ENCODE peak calls at places on chromosomes 16 and 17, in four cellular contexts. P is neural progenitor cell, O is endothelial cell of umbilical vein, B is GM12878. Z is an unnamed sample.

GRCh38 chr16:89562027-89562599 is 1.6 kb downstream of the RPL13 start:
- DNase-seq in P (no peak), O (no peak), B (no peak), Z (no peak)

GRCh38 chr17:17096438-17097178 is 54.4 kb downstream of the MPRIP start:
- DNase-seq in P (no peak), O (no peak), B (no peak), Z (no peak)

GRCh38 chr16:65833171-65833871 is 533.2 kb upstream of the CDH5 start:
- DNase-seq in P (no peak), O (no peak), B (no peak), Z (peak)

GRCh38 chr17:29619251-29619650 is 3.5 kb downstream of the CORO6 start:
- DNase-seq in P (peak), O (peak), B (no peak), Z (no peak)

GRCh38 chr16:3467920-3468319 is 24.4 kb downstream of the NAA60 start:
- DNase-seq in P (no peak), O (peak), B (no peak), Z (no peak)

GRCh38 chr16:31880322-31880979 is 6.8 kb downstream of the ZNF267 start:
- DNase-seq in P (no peak), O (peak), B (peak), Z (no peak)

GRCh38 chr16:88758227-88758943 is 26.6 kb downstream of the PIEZO1 start:
- DNase-seq in P (no peak), O (no peak), B (no peak), Z (no peak)

GRCh38 chr17:60526726-60527125 is 684 bp upstream of the APPBP2 start:
- DNase-seq in P (no peak), O (peak), B (no peak), Z (no peak)

GRCh38 chr17:2102931-2103398 is 48.1 kb downstream of the HIC1 start:
- DNase-seq in P (no peak), O (no peak), B (no peak), Z (no peak)

GRCh38 chr17:45705123-45706009 is 78.8 kb upstream of the CRHR1 start:
- DNase-seq in P (no peak), O (no peak), B (no peak), Z (no peak)

GRCh38 chr17:8447816-8448215 is 12.1 kb downstream of the NDEL1 start:
- DNase-seq in P (peak), O (no peak), B (no peak), Z (no peak)

GRCh38 chr17:52681486-52681885 is 523.0 kb upstream of the CA10 start:
- DNase-seq in P (no peak), O (no peak), B (no peak), Z (no peak)

GRCh38 chr17:9522074-9522473 is 53.5 kb downstream of the STX8 start:
- DNase-seq in P (peak), O (peak), B (no peak), Z (no peak)

GRCh38 chr16:50161950-50162349 is 8.8 kb downstream of the TENT4B start:
- DNase-seq in P (no peak), O (no peak), B (no peak), Z (no peak)

GRCh38 chr16:4160663-4161436 is 44.6 kb upstream of the ADCY9 start:
- DNase-seq in P (no peak), O (no peak), B (no peak), Z (no peak)

GRCh38 chr17:66960623-66961022 is 3.9 kb upstream of the CACNG4 start:
- DNase-seq in P (no peak), O (no peak), B (no peak), Z (no peak)

GRCh38 chr16:48433116-48433848 is 48.1 kb upstream of the SIAH1 start:
- DNase-seq in P (no peak), O (no peak), B (no peak), Z (no peak)

GRCh38 chr17:64130559-64131001 is 636 bp upstream of the ERN1 start:
- DNase-seq in P (no peak), O (peak), B (peak), Z (no peak)

GRCh38 chr16:1183235-1183907 is 30.5 kb downstream of the CACNA1H start:
- DNase-seq in P (peak), O (peak), B (no peak), Z (no peak)

GRCh38 chr16:80507538-80507937 is 33.3 kb upstream of the DYNLRB2 start:
- DNase-seq in P (no peak), O (no peak), B (no peak), Z (no peak)

GRCh38 chr16:4272114-4272954 is 489 bp downstream of the TFAP4 start:
- DNase-seq in P (peak), O (peak), B (no peak), Z (no peak)

GRCh38 chr17:65467156-65467555 is 94.3 kb downstream of the AXIN2 start:
- DNase-seq in P (peak), O (no peak), B (no peak), Z (no peak)

GRCh38 chr16:3655030-3655790 is 719 bp downstream of the DNASE1 start:
- DNase-seq in P (no peak), O (no peak), B (no peak), Z (no peak)

GRCh38 chr17:31072186-31072585 is 22.6 kb upstream of the NF1 start:
- DNase-seq in P (peak), O (no peak), B (no peak), Z (peak)

GRCh38 chr17:77687417-77687816 is 271.1 kb upstream of the TNRC6C start:
- DNase-seq in P (no peak), O (no peak), B (no peak), Z (no peak)

GRCh38 chr17:77687921-77688320 is 270.6 kb upstream of the TNRC6C start:
- DNase-seq in P (no peak), O (no peak), B (no peak), Z (no peak)

GRCh38 chr17:77686903-77687302 is 271.6 kb upstream of the TNRC6C start:
- DNase-seq in P (peak), O (no peak), B (no peak), Z (no peak)

GRCh38 chr17:77690271-77691161 is 268.0 kb upstream of the TNRC6C start:
- DNase-seq in P (no peak), O (no peak), B (no peak), Z (no peak)

DNA sequence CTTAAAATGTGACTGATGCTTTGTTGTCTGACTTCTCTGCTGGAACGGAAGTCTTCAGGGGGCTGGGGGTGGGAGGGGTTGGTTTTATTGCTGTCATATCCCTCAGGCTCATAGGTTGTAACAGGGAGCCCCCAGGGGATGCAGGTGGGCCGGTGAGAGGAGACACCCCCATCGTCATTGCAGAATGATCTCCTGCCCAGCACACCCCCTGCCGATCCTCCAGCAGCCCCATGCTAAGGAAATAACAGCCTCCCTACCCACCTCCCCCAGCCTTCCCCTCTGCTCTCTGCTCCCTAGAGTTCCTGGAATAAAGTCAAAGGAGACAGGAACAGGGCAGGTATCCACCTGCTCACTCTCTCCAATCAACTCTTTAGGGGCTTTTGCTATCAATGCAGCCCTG is 270.1 kb upstream of the TNRC6C start:
- DNase-seq in P (no peak), O (no peak), B (no peak), Z (no peak)
- TF ChIP-seq EZH2 in P (no peak), O (no peak), B (no peak), Z (no peak)

DNA sequence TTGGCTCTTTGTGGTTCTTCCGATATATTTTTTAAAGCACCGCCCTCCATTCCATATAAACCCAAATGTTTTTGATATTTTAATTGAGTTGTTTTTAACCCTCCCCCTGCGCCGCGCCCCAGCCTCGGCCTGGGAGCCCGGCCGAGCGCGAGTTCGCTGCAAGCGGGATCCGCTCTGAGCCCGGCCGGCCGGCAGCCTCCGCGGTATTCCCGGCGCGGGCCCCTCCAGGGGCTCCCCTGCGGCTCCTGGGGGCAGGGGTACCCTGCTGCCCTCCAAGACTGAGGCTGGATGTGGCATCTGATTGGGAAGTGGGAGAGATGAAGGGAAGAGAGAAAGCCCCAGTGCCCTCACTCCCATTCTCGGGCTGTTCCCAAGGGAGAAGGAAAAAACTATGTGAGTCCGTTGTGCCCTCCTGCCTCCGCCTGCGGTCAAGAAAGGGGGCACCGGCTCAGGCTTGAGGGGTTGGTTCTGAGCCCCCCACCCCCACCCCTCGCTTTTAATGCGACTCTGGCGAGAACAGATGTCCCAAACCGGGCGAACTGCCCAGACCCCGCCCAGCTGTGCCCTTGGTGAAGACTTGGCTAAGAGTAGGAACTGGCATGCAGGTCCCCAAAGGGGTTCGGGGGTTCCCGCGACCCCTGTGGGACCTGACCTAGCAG is 8.6 kb downstream of the NEUROD2 start:
- DNase-seq in P (peak), O (no peak), B (no peak), Z (no peak)
- TF ChIP-seq EZH2 in P (peak), O (peak), B (no peak), Z (peak)

GRCh38 chr17:80478487-80479245 is 2.3 kb upstream of the NPTX1 start:
- DNase-seq in P (peak), O (no peak), B (no peak), Z (no peak)

GRCh38 chr17:80475949-80476876 is at the start of gene NPTX1:
- DNase-seq in P (peak), O (peak), B (no peak), Z (no peak)

GRCh38 chr17:80479246-80479566 is 2.8 kb upstream of the NPTX1 start:
- DNase-seq in P (no peak), O (no peak), B (no peak), Z (no peak)

GRCh38 chr17:80476877-80477646 is 655 bp upstream of the NPTX1 start:
- DNase-seq in P (peak), O (no peak), B (no peak), Z (no peak)

GRCh38 chr17:80477647-80478478 is 1.5 kb upstream of the NPTX1 start:
- DNase-seq in P (peak), O (peak), B (no peak), Z (no peak)
- TF ChIP-seq EZH2 in P (peak), O (no peak), B (no peak), Z (peak)

GRCh38 chr16:51388516-51388951 is 237.5 kb upstream of the SALL1 start:
- DNase-seq in P (no peak), O (no peak), B (no peak), Z (no peak)
- TF ChIP-seq EZH2 in P (no peak), O (no peak), B (no peak), Z (no peak)

GRCh38 chr17:74465378-74466110 is 890 bp upstream of the CD300A start:
- DNase-seq in P (no peak), O (no peak), B (no peak), Z (no peak)

GRCh38 chr17:74464730-74465377 is 1.6 kb upstream of the CD300A start:
- DNase-seq in P (no peak), O (no peak), B (no peak), Z (no peak)

GRCh38 chr17:74466111-74466784 is at the start of gene CD300A:
- DNase-seq in P (no peak), O (no peak), B (no peak), Z (no peak)

GRCh38 chr17:74466785-74467158 is 338 bp downstream of the CD300A start:
- DNase-seq in P (no peak), O (no peak), B (no peak), Z (no peak)

DNA sequence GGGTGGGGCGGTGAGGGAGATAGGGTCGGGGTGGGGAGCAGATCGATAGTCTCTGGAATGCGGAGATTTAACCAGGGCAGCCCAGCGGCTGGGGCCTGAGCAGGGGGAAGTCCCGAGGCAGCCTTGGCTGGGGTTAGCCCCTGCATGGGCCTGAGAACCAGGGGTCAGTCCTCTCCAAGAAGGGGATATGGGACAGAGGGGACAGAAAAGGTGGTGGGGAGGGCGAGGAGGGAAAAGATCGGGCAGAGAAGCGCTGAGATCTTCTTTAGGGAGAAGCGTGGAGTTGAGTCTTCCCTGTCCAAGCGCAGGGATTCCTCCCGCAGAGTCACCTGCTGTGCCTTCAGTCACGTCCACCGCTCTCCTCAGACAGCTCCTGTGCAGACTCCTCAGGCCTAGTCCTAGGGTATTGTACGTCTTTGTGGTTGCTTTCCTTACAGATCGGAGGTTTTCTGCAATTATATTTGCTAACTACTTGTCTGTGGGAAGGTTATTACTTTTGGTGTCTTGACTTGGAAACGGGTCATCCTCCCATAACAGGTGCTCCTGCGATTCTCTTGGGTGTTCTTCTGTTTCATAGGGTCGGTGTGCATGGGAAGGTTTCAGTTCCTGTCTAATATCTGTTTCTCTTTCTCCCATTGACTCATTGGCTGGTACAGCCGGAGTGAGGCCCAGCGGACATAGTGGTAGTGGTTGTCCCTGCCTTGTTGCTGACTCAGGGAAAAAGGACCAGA is 952 bp downstream of the CD300A start:
- DNase-seq in P (peak), O (no peak), B (peak), Z (no peak)
- TF ChIP-seq EZH2 in P (no peak), O (peak), B (no peak), Z (no peak)

GRCh38 chr17:38421224-38421841 is 6.9 kb upstream of the ARHGAP23 start:
- DNase-seq in P (peak), O (peak), B (no peak), Z (no peak)
- TF ChIP-seq EZH2 in P (no peak), O (no peak), B (no peak), Z (peak)

GRCh38 chr16:69108069-69108904 is 2.8 kb downstream of the HAS3 start:
- DNase-seq in P (peak), O (no peak), B (no peak), Z (no peak)

GRCh38 chr16:69105501-69106361 is at the start of gene HAS3:
- DNase-seq in P (peak), O (peak), B (no peak), Z (no peak)

GRCh38 chr16:69107311-69107962 is 2.0 kb downstream of the HAS3 start:
- DNase-seq in P (peak), O (peak), B (no peak), Z (no peak)

GRCh38 chr16:69108905-69109252 is 3.4 kb downstream of the HAS3 start:
- DNase-seq in P (no peak), O (no peak), B (no peak), Z (no peak)

GRCh38 chr16:69106491-69107291 is 1.2 kb downstream of the HAS3 start:
- DNase-seq in P (peak), O (peak), B (no peak), Z (no peak)
- TF ChIP-seq EZH2 in P (no peak), O (no peak), B (no peak), Z (no peak)

GRCh38 chr17:14304222-14304844 is 3.5 kb downstream of the HS3ST3B1 start:
- DNase-seq in P (no peak), O (no peak), B (no peak), Z (no peak)

GRCh38 chr17:14302421-14303099 is 1.7 kb downstream of the HS3ST3B1 start:
- DNase-seq in P (peak), O (peak), B (no peak), Z (no peak)

GRCh38 chr17:14304876-14305636 is 4.2 kb downstream of the HS3ST3B1 start:
- DNase-seq in P (peak), O (no peak), B (no peak), Z (no peak)

GRCh38 chr17:14301761-14302401 is 1.0 kb downstream of the HS3ST3B1 start:
- DNase-seq in P (peak), O (peak), B (no peak), Z (no peak)

GRCh38 chr17:14303343-14304221 is 2.7 kb downstream of the HS3ST3B1 start:
- DNase-seq in P (peak), O (no peak), B (no peak), Z (no peak)
- TF ChIP-seq EZH2 in P (peak), O (peak), B (no peak), Z (no peak)

DNA sequence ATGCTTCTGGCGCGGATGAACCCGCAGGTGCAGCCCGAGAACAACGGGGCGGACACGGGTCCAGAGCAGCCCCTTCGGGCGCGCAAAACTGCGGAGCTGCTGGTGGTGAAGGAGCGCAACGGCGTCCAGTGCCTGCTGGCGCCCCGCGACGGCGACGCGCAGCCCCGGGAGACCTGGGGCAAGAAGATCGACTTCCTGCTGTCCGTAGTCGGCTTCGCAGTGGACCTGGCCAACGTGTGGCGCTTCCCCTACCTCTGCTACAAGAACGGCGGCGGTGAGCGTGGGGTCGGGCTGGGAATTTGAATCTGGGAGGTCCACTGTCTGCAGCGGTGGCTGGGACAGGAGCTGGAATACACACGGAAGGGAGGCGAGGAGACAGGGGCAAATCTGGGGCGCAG is 906 bp downstream of the SLC6A2 start:
- DNase-seq in P (no peak), O (no peak), B (no peak), Z (no peak)
- TF ChIP-seq EZH2 in P (peak), O (peak), B (no peak), Z (peak)

Z was measured in keratinocyte.